ENCODE peak calls at places on chromosome 19, in seven cellular contexts. One of them, this sample, is unnamed.

GRCh38 chr19:1407662-1408299 is 395 bp downstream of the DAZAP1 start:
- DNase-seq in Caco-2: no peak
- DNase-seq in CD8-positive, alpha-beta T cell: peak
- DNase-seq in BJ: no peak
- DNase-seq in osteoblast: peak
- DNase-seq in PC-9: no peak
- DNase-seq in esophagus squamous epithelium: no peak
- DNase-seq in this sample: no peak

GRCh38 chr19:31625575-31625974 is 276.3 kb upstream of the TSHZ3 start:
- DNase-seq in Caco-2: no peak
- DNase-seq in CD8-positive, alpha-beta T cell: no peak
- DNase-seq in BJ: no peak
- DNase-seq in osteoblast: no peak
- DNase-seq in PC-9: no peak
- DNase-seq in esophagus squamous epithelium: no peak
- DNase-seq in this sample: no peak

GRCh38 chr19:4456566-4456842 is 1.1 kb downstream of the UBXN6 start:
- DNase-seq in Caco-2: no peak
- DNase-seq in CD8-positive, alpha-beta T cell: no peak
- DNase-seq in BJ: no peak
- DNase-seq in osteoblast: peak
- DNase-seq in PC-9: no peak
- DNase-seq in esophagus squamous epithelium: no peak
- DNase-seq in this sample: no peak

GRCh38 chr19:57560049-57560491 is 407 bp upstream of the ZNF550 start:
- DNase-seq in Caco-2: no peak
- DNase-seq in CD8-positive, alpha-beta T cell: no peak
- DNase-seq in BJ: peak
- DNase-seq in osteoblast: peak
- DNase-seq in PC-9: peak
- DNase-seq in esophagus squamous epithelium: no peak
- DNase-seq in this sample: no peak

GRCh38 chr19:35213678-35214632 is 14.6 kb downstream of the FAM187B start:
- DNase-seq in Caco-2: no peak
- DNase-seq in CD8-positive, alpha-beta T cell: peak
- DNase-seq in BJ: no peak
- DNase-seq in osteoblast: peak
- DNase-seq in PC-9: peak
- DNase-seq in esophagus squamous epithelium: peak
- DNase-seq in this sample: no peak

GRCh38 chr19:17953316-17953801 is 13.5 kb upstream of the KCNN1 start:
- DNase-seq in Caco-2: no peak
- DNase-seq in CD8-positive, alpha-beta T cell: no peak
- DNase-seq in BJ: no peak
- DNase-seq in osteoblast: peak
- DNase-seq in PC-9: no peak
- DNase-seq in esophagus squamous epithelium: no peak
- DNase-seq in this sample: no peak

GRCh38 chr19:2081873-2082810 is 14.0 kb downstream of the MOB3A start:
- DNase-seq in Caco-2: no peak
- DNase-seq in CD8-positive, alpha-beta T cell: peak
- DNase-seq in BJ: no peak
- DNase-seq in osteoblast: peak
- DNase-seq in PC-9: no peak
- DNase-seq in esophagus squamous epithelium: no peak
- DNase-seq in this sample: no peak

GRCh38 chr19:8355631-8356402 is 8.1 kb upstream of the ANGPTL4 start:
- DNase-seq in Caco-2: no peak
- DNase-seq in CD8-positive, alpha-beta T cell: no peak
- DNase-seq in BJ: peak
- DNase-seq in osteoblast: peak
- DNase-seq in PC-9: peak
- DNase-seq in esophagus squamous epithelium: no peak
- DNase-seq in this sample: peak

GRCh38 chr19:29823581-29824330 is 12.0 kb downstream of the CCNE1 start:
- DNase-seq in Caco-2: no peak
- DNase-seq in CD8-positive, alpha-beta T cell: no peak
- DNase-seq in BJ: no peak
- DNase-seq in osteoblast: no peak
- DNase-seq in PC-9: no peak
- DNase-seq in esophagus squamous epithelium: no peak
- DNase-seq in this sample: no peak

GRCh38 chr19:56314018-56314583 is 538 bp downstream of the ZSCAN5A start:
- DNase-seq in Caco-2: no peak
- DNase-seq in CD8-positive, alpha-beta T cell: no peak
- DNase-seq in BJ: no peak
- DNase-seq in osteoblast: no peak
- DNase-seq in PC-9: peak
- DNase-seq in esophagus squamous epithelium: no peak
- DNase-seq in this sample: no peak

GRCh38 chr19:17687141-17687856 is 855 bp downstream of the UNC13A start:
- DNase-seq in Caco-2: no peak
- DNase-seq in CD8-positive, alpha-beta T cell: no peak
- DNase-seq in BJ: no peak
- DNase-seq in osteoblast: peak
- DNase-seq in PC-9: no peak
- DNase-seq in esophagus squamous epithelium: no peak
- DNase-seq in this sample: no peak

GRCh38 chr19:30431591-30431990 is 59.4 kb downstream of the ZNF536 start:
- DNase-seq in Caco-2: no peak
- DNase-seq in CD8-positive, alpha-beta T cell: no peak
- DNase-seq in BJ: no peak
- DNase-seq in osteoblast: no peak
- DNase-seq in PC-9: no peak
- DNase-seq in esophagus squamous epithelium: no peak
- DNase-seq in this sample: no peak

GRCh38 chr19:56301886-56302620 is 12.6 kb downstream of the ZSCAN5A start:
- DNase-seq in Caco-2: no peak
- DNase-seq in CD8-positive, alpha-beta T cell: no peak
- DNase-seq in BJ: no peak
- DNase-seq in osteoblast: no peak
- DNase-seq in PC-9: no peak
- DNase-seq in esophagus squamous epithelium: no peak
- DNase-seq in this sample: no peak

GRCh38 chr19:5682293-5682592 is 1.4 kb downstream of the HSD11B1L start:
- DNase-seq in Caco-2: no peak
- DNase-seq in CD8-positive, alpha-beta T cell: no peak
- DNase-seq in BJ: no peak
- DNase-seq in osteoblast: peak
- DNase-seq in PC-9: no peak
- DNase-seq in esophagus squamous epithelium: no peak
- DNase-seq in this sample: no peak

GRCh38 chr19:43767316-43767715 is 12.6 kb upstream of the SMG9 start:
- DNase-seq in Caco-2: no peak
- DNase-seq in CD8-positive, alpha-beta T cell: no peak
- DNase-seq in BJ: no peak
- DNase-seq in osteoblast: peak
- DNase-seq in PC-9: no peak
- DNase-seq in esophagus squamous epithelium: no peak
- DNase-seq in this sample: no peak

GRCh38 chr19:39310558-39311311 is 9.9 kb downstream of the LRFN1 start:
- DNase-seq in Caco-2: peak
- DNase-seq in CD8-positive, alpha-beta T cell: no peak
- DNase-seq in BJ: no peak
- DNase-seq in osteoblast: peak
- DNase-seq in PC-9: no peak
- DNase-seq in esophagus squamous epithelium: no peak
- DNase-seq in this sample: no peak

GRCh38 chr19:31152906-31153305 is 196.3 kb downstream of the TSHZ3 start:
- DNase-seq in Caco-2: no peak
- DNase-seq in CD8-positive, alpha-beta T cell: no peak
- DNase-seq in BJ: no peak
- DNase-seq in osteoblast: peak
- DNase-seq in PC-9: no peak
- DNase-seq in esophagus squamous epithelium: no peak
- DNase-seq in this sample: no peak

GRCh38 chr19:17077447-17078028 is 2.0 kb downstream of the MYO9B start:
- DNase-seq in Caco-2: no peak
- DNase-seq in CD8-positive, alpha-beta T cell: no peak
- DNase-seq in BJ: no peak
- DNase-seq in osteoblast: no peak
- DNase-seq in PC-9: no peak
- DNase-seq in esophagus squamous epithelium: no peak
- DNase-seq in this sample: no peak

GRCh38 chr19:40502647-40503046 is 35.8 kb downstream of the SPTBN4 start:
- DNase-seq in Caco-2: peak
- DNase-seq in CD8-positive, alpha-beta T cell: no peak
- DNase-seq in BJ: no peak
- DNase-seq in osteoblast: peak
- DNase-seq in PC-9: peak
- DNase-seq in esophagus squamous epithelium: no peak
- DNase-seq in this sample: no peak

GRCh38 chr19:38264486-38265212 is at the start of gene SPINT2:
- DNase-seq in Caco-2: no peak
- DNase-seq in CD8-positive, alpha-beta T cell: peak
- DNase-seq in BJ: no peak
- DNase-seq in osteoblast: peak
- DNase-seq in PC-9: no peak
- DNase-seq in esophagus squamous epithelium: no peak
- DNase-seq in this sample: no peak

GRCh38 chr19:45745606-45746005 is 12.4 kb downstream of the MEIOSIN start:
- DNase-seq in Caco-2: no peak
- DNase-seq in CD8-positive, alpha-beta T cell: no peak
- DNase-seq in BJ: no peak
- DNase-seq in osteoblast: no peak
- DNase-seq in PC-9: no peak
- DNase-seq in esophagus squamous epithelium: no peak
- DNase-seq in this sample: no peak

GRCh38 chr19:57559008-57559403 is 657 bp downstream of the ZNF550 start:
- DNase-seq in Caco-2: peak
- DNase-seq in CD8-positive, alpha-beta T cell: peak
- DNase-seq in BJ: no peak
- DNase-seq in osteoblast: peak
- DNase-seq in PC-9: peak
- DNase-seq in esophagus squamous epithelium: no peak
- DNase-seq in this sample: no peak

GRCh38 chr19:1854542-1855039 is 6.3 kb upstream of the REXO1 start:
- DNase-seq in Caco-2: no peak
- DNase-seq in CD8-positive, alpha-beta T cell: no peak
- DNase-seq in BJ: no peak
- DNase-seq in osteoblast: no peak
- DNase-seq in PC-9: no peak
- DNase-seq in esophagus squamous epithelium: no peak
- DNase-seq in this sample: no peak

GRCh38 chr19:572891-573825 is 762 bp downstream of the BSG start:
- DNase-seq in Caco-2: peak
- DNase-seq in CD8-positive, alpha-beta T cell: no peak
- DNase-seq in BJ: no peak
- DNase-seq in osteoblast: peak
- DNase-seq in PC-9: no peak
- DNase-seq in esophagus squamous epithelium: no peak
- DNase-seq in this sample: no peak

GRCh38 chr19:56566904-56567273 is 379 bp upstream of the ZNF470 start:
- DNase-seq in Caco-2: no peak
- DNase-seq in CD8-positive, alpha-beta T cell: peak
- DNase-seq in BJ: no peak
- DNase-seq in osteoblast: peak
- DNase-seq in PC-9: no peak
- DNase-seq in esophagus squamous epithelium: no peak
- DNase-seq in this sample: peak

GRCh38 chr19:39083983-39084731 is at the start of gene ACP7:
- DNase-seq in Caco-2: peak
- DNase-seq in CD8-positive, alpha-beta T cell: peak
- DNase-seq in BJ: no peak
- DNase-seq in osteoblast: peak
- DNase-seq in PC-9: peak
- DNase-seq in esophagus squamous epithelium: no peak
- DNase-seq in this sample: no peak

GRCh38 chr19:41928754-41929535 is 696 bp upstream of the ERFL start:
- DNase-seq in Caco-2: no peak
- DNase-seq in CD8-positive, alpha-beta T cell: no peak
- DNase-seq in BJ: no peak
- DNase-seq in osteoblast: peak
- DNase-seq in PC-9: no peak
- DNase-seq in esophagus squamous epithelium: no peak
- DNase-seq in this sample: no peak
- TF ChIP-seq CTCF in Caco-2: peak
- TF ChIP-seq CTCF in CD8-positive, alpha-beta T cell: no peak
- TF ChIP-seq CTCF in BJ: no peak
- TF ChIP-seq CTCF in osteoblast: no peak
- TF ChIP-seq CTCF in PC-9: no peak
- TF ChIP-seq CTCF in esophagus squamous epithelium: no peak
- TF ChIP-seq CTCF in this sample: no peak

GRCh38 chr19:10603084-10603872 is 16.2 kb upstream of the AP1M2 start:
- DNase-seq in Caco-2: no peak
- DNase-seq in CD8-positive, alpha-beta T cell: peak
- DNase-seq in BJ: no peak
- DNase-seq in osteoblast: peak
- DNase-seq in PC-9: peak
- DNase-seq in esophagus squamous epithelium: peak
- DNase-seq in this sample: no peak

GRCh38 chr19:10603873-10604459 is 16.9 kb upstream of the AP1M2 start:
- DNase-seq in Caco-2: no peak
- DNase-seq in CD8-positive, alpha-beta T cell: peak
- DNase-seq in BJ: no peak
- DNase-seq in osteoblast: peak
- DNase-seq in PC-9: peak
- DNase-seq in esophagus squamous epithelium: no peak
- DNase-seq in this sample: no peak

GRCh38 chr19:10602330-10603083 is 15.4 kb upstream of the AP1M2 start:
- DNase-seq in Caco-2: peak
- DNase-seq in CD8-positive, alpha-beta T cell: peak
- DNase-seq in BJ: no peak
- DNase-seq in osteoblast: peak
- DNase-seq in PC-9: peak
- DNase-seq in esophagus squamous epithelium: no peak
- DNase-seq in this sample: no peak

GRCh38 chr19:10601999-10602329 is 14.9 kb upstream of the AP1M2 start:
- DNase-seq in Caco-2: no peak
- DNase-seq in CD8-positive, alpha-beta T cell: no peak
- DNase-seq in BJ: no peak
- DNase-seq in osteoblast: no peak
- DNase-seq in PC-9: no peak
- DNase-seq in esophagus squamous epithelium: no peak
- DNase-seq in this sample: no peak

GRCh38 chr19:10604460-10604980 is 17.4 kb upstream of the AP1M2 start:
- DNase-seq in Caco-2: no peak
- DNase-seq in CD8-positive, alpha-beta T cell: peak
- DNase-seq in BJ: no peak
- DNase-seq in osteoblast: no peak
- DNase-seq in PC-9: peak
- DNase-seq in esophagus squamous epithelium: no peak
- DNase-seq in this sample: no peak
- H3K4me3 ChIP-seq in Caco-2: no peak
- H3K4me3 ChIP-seq in CD8-positive, alpha-beta T cell: peak
- H3K4me3 ChIP-seq in BJ: no peak
- H3K4me3 ChIP-seq in osteoblast: no peak
- H3K4me3 ChIP-seq in PC-9: peak
- H3K4me3 ChIP-seq in esophagus squamous epithelium: peak
- H3K4me3 ChIP-seq in this sample: no peak

GRCh38 chr19:51632126-51632525 is 1.9 kb upstream of the SIGLEC5 start:
- DNase-seq in Caco-2: peak
- DNase-seq in CD8-positive, alpha-beta T cell: no peak
- DNase-seq in BJ: no peak
- DNase-seq in osteoblast: no peak
- DNase-seq in PC-9: no peak
- DNase-seq in esophagus squamous epithelium: no peak
- DNase-seq in this sample: no peak
- TF ChIP-seq CTCF in Caco-2: no peak
- TF ChIP-seq CTCF in CD8-positive, alpha-beta T cell: no peak
- TF ChIP-seq CTCF in BJ: no peak
- TF ChIP-seq CTCF in osteoblast: no peak
- TF ChIP-seq CTCF in PC-9: no peak
- TF ChIP-seq CTCF in esophagus squamous epithelium: no peak
- TF ChIP-seq CTCF in this sample: no peak

GRCh38 chr19:52748336-52748950 is 13.6 kb upstream of the ZNF611 start:
- DNase-seq in Caco-2: peak
- DNase-seq in CD8-positive, alpha-beta T cell: no peak
- DNase-seq in BJ: no peak
- DNase-seq in osteoblast: no peak
- DNase-seq in PC-9: no peak
- DNase-seq in esophagus squamous epithelium: no peak
- DNase-seq in this sample: no peak
- H3K4me3 ChIP-seq in Caco-2: no peak
- H3K4me3 ChIP-seq in CD8-positive, alpha-beta T cell: no peak
- H3K4me3 ChIP-seq in BJ: no peak
- H3K4me3 ChIP-seq in osteoblast: peak
- H3K4me3 ChIP-seq in PC-9: no peak
- H3K4me3 ChIP-seq in esophagus squamous epithelium: no peak
- H3K4me3 ChIP-seq in this sample: no peak

This sample was measured in epithelial cell of proximal tubule.